ENCODE peak calls at places on chromosomes 1 and 21, in eight cellular contexts. F, I, T, N, W, H, Q and J are unnamed samples.

GRCh38 chr1:226646026-226646869 is 92.8 kb downstream of the ITPKB start:
- DNase-seq in N (no peak), W (no peak), Q (no peak), T (no peak), I (peak; percentile 13), H (no peak), F (no peak), J (no peak)

GRCh38 chr1:179817789-179818188 is 59.8 kb downstream of the TOR1AIP2 start:
- DNase-seq in W (peak; percentile 86), N (peak; percentile 75), I (peak; percentile 78), Q (no peak), T (peak; percentile 84), H (peak; percentile 27), F (no peak), J (no peak)

GRCh38 chr1:12161324-12161661 is 5.5 kb upstream of the TNFRSF1B start:
- DNase-seq in W (no peak), Q (no peak), N (no peak), I (no peak), T (no peak), H (no peak), F (no peak), J (no peak)

GRCh38 chr1:15749399-15750291 is 7.3 kb downstream of the TMEM82 start:
- DNase-seq in N (no peak), T (no peak), H (no peak), Q (no peak), F (peak; percentile 16), W (peak; percentile 32), I (no peak), J (no peak)

GRCh38 chr1:59453297-59453970 is 156.5 kb downstream of the FGGY start:
- DNase-seq in H (no peak), F (no peak), W (no peak), N (no peak), T (peak; percentile 78), I (no peak), Q (no peak), J (no peak)

GRCh38 chr1:9426291-9426711 is 113.0 kb upstream of the SLC25A33 start:
- DNase-seq in I (no peak), F (no peak), T (no peak), H (no peak), N (no peak), Q (no peak), W (peak; percentile 71), J (peak; percentile 96)

GRCh38 chr1:924619-925323 is 1.0 kb downstream of the SAMD11 start:
- DNase-seq in F (peak; percentile 44), H (no peak), T (no peak), I (no peak), Q (peak; percentile 81), N (peak; percentile 48), W (peak; percentile 35), J (no peak)

GRCh38 chr21:29232601-29233541 is 65.9 kb upstream of the BACH1 start:
- DNase-seq in F (peak; percentile 70), T (peak; percentile 72), I (no peak), H (peak; percentile 63), N (no peak), Q (no peak), W (peak; percentile 70), J (no peak)

GRCh38 chr1:210416049-210416448 is 87.3 kb downstream of the HHAT start:
- DNase-seq in N (no peak), I (no peak), H (no peak), W (no peak), T (no peak), Q (no peak), F (no peak), J (no peak)

GRCh38 chr21:42193131-42193671 is 25.7 kb upstream of the ABCG1 start:
- DNase-seq in Q (no peak), N (no peak), I (no peak), H (peak; percentile 37), F (peak; percentile 3), T (no peak), W (peak; percentile 82), J (no peak)

GRCh38 chr1:50027794-50028193 is 4.0 kb upstream of the AGBL4 start:
- DNase-seq in W (no peak), F (no peak), Q (no peak), H (no peak), T (no peak), I (no peak), N (no peak), J (no peak)

GRCh38 chr1:167714098-167714850 is 7.5 kb upstream of the MPZL1 start:
- DNase-seq in I (peak; percentile 89), F (peak; percentile 52), Q (peak; percentile 87), H (peak; percentile 79), T (peak; percentile 81), N (peak; percentile 90), W (peak; percentile 91), J (peak; percentile 64)

GRCh38 chr21:33754493-33754892 is 112.2 kb downstream of the ITSN1 start:
- DNase-seq in H (no peak), W (no peak), Q (no peak), I (no peak), F (no peak), T (no peak), N (no peak), J (no peak)

GRCh38 chr1:153683853-153684252 is 5.4 kb downstream of the NPR1 start:
- DNase-seq in F (no peak), Q (no peak), H (no peak), I (no peak), W (peak; percentile 34), T (peak; percentile 54), N (no peak), J (no peak)

GRCh38 chr1:240232548-240232947 is 140.9 kb downstream of the FMN2 start:
- DNase-seq in H (no peak), W (peak; percentile 36), F (peak; percentile 73), T (peak; percentile 71), I (no peak), N (no peak), Q (no peak), J (no peak)

GRCh38 chr1:197198911-197199310 is 52.4 kb upstream of the ASPM start:
- DNase-seq in W (no peak), I (no peak), H (no peak), T (no peak), N (no peak), F (no peak), Q (no peak), J (no peak)

GRCh38 chr1:197200468-197200899 is 54.0 kb upstream of the ASPM start:
- DNase-seq in N (no peak), F (peak; percentile 60), Q (peak; percentile 12), T (peak; percentile 30), I (no peak), W (peak; percentile 35), H (no peak), J (no peak)

GRCh38 chr1:197197430-197197997 is 51.0 kb upstream of the ASPM start:
- DNase-seq in T (no peak), H (no peak), F (no peak), W (no peak), N (no peak), Q (no peak), I (no peak), J (no peak)

GRCh38 chr1:197198333-197198732 is 51.9 kb upstream of the ASPM start:
- DNase-seq in T (no peak), H (no peak), F (no peak), W (no peak), I (no peak), N (no peak), Q (no peak), J (no peak)

GRCh38 chr1:197199923-197200467 is 53.5 kb upstream of the ASPM start:
- DNase-seq in Q (no peak), I (no peak), T (peak; percentile 31), H (no peak), W (peak; percentile 38), F (peak; percentile 22), N (no peak), J (no peak)
- H3K4me3 ChIP-seq in Q (peak overlapping the region; percentile 89), I (peak overlapping the region; percentile 94), T (peak overlapping the region; percentile 87), H (peak overlapping the region; percentile 84), W (peak overlapping the region; percentile 85), F (peak overlapping the region; percentile 81), N (peak overlapping the region; percentile 70), J (peak overlapping the region; percentile 90)

GRCh38 chr1:156115514-156116374 is 1.2 kb downstream of the LMNA start:
- DNase-seq in F (no peak), N (peak; percentile 66), W (peak; percentile 66), T (peak; percentile 74), I (peak; percentile 64), Q (peak; percentile 55), H (peak; percentile 62), J (no peak)

GRCh38 chr1:156113263-156114004 is 1.1 kb upstream of the LMNA start:
- DNase-seq in N (no peak), T (peak; percentile 61), F (no peak), I (no peak), Q (peak; percentile 26), H (no peak), W (no peak), J (no peak)

GRCh38 chr1:156114919-156115513 is 505 bp downstream of the LMNA start:
- DNase-seq in F (no peak), H (no peak), N (no peak), I (peak; percentile 59), Q (peak; percentile 55), T (no peak), W (no peak), J (no peak)

GRCh38 chr1:156112276-156113137 is 2.0 kb upstream of the LMNA start:
- DNase-seq in F (no peak), T (no peak), N (no peak), I (no peak), Q (no peak), H (no peak), W (no peak), J (no peak)

GRCh38 chr1:156114101-156114918 is at the start of gene LMNA:
- DNase-seq in Q (peak; percentile 80), F (peak; percentile 90), W (peak; percentile 96), T (peak; percentile 97), I (peak; percentile 91), H (peak; percentile 89), N (peak; percentile 91), J (no peak)
- TF ChIP-seq CTCF in Q (no peak), F (no peak), W (no peak), T (no peak), I (no peak), H (no peak), N (no peak), J (no peak)

GRCh38 chr1:36555041-36555440 is 72.3 kb upstream of the CSF3R start:
- DNase-seq in T (no peak), I (no peak), W (no peak), Q (no peak), N (no peak), F (no peak), H (no peak), J (no peak)
- H3K4me3 ChIP-seq in T (no peak overlapping the region), I (no peak overlapping the region), W (no peak overlapping the region), Q (no peak overlapping the region), N (no peak overlapping the region), F (no peak overlapping the region), H (no peak overlapping the region), J (no peak overlapping the region)

DNA sequence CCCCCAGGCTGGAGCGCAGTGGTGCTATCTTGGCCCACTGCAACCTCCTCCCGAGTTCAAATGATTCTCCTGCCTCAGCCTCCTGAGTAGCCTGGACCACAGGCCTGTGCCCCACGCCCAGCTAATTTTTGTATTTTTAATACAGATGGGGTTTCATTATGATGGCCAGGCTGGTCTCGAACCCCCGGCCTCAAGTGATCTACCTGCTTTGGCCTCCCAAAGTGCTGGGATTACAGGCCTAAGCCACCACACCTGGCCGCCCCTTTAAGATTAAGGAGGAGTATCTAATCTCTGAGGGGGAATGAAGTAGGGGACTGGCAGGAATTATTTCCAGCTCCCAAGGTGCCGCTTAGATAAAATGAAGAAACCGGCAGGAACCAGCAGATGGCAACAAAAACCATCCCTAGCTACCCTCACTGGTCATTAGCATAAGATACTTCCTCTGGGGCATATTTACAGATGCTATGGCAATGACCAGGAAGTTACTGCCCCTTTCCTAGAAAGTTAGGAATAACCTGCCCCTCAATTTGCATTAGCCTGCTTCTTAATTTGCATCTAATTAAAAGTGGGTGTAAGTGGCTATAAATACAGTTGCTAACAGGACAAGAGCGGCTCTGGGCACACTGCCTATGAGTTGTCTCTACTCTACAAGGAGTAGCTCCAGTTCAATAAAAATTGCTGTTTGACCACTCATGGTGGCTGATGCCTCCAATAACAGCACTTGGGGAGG is 7.1 kb upstream of the NSUN4 start:
- DNase-seq in W (peak; percentile 50), Q (peak; percentile 41), I (no peak), N (no peak), H (peak; percentile 29), F (no peak), T (peak; percentile 46), J (peak; percentile 84)
- TF ChIP-seq CTCF in W (peak; percentile 34), Q (peak; percentile 45), I (peak; percentile 9), N (peak; percentile 20), H (peak; percentile 60), F (peak; percentile 26), T (peak; percentile 33), J (peak; percentile 54)